ENCODE peak calls at places on chromosomes 2 and 18, in seven cellular contexts. One of them, this sample, is unnamed.

GRCh38 chr2:57160976-57161375 is 885.6 kb upstream of the VRK2 start:
- DNase-seq in body of pancreas: no peak
- DNase-seq in GM06990: no peak
- DNase-seq in right lobe of liver: no peak
- DNase-seq in OCI-LY7: no peak
- DNase-seq in fibroblast of the aortic adventitia: no peak
- DNase-seq in AG10803: no peak
- DNase-seq in this sample: no peak

GRCh38 chr18:29749699-29750098 is 1292.8 kb downstream of the DSC3 start:
- DNase-seq in AG10803: peak
- DNase-seq in body of pancreas: no peak
- DNase-seq in OCI-LY7: no peak
- DNase-seq in GM06990: no peak
- DNase-seq in fibroblast of the aortic adventitia: peak
- DNase-seq in right lobe of liver: no peak
- DNase-seq in this sample: peak

GRCh38 chr2:177245010-177245422 is 19.5 kb downstream of the NFE2L2 start:
- DNase-seq in body of pancreas: no peak
- DNase-seq in AG10803: peak
- DNase-seq in right lobe of liver: no peak
- DNase-seq in fibroblast of the aortic adventitia: peak
- DNase-seq in GM06990: no peak
- DNase-seq in OCI-LY7: no peak
- DNase-seq in this sample: peak

GRCh38 chr2:159971365-159972122 is 90.9 kb downstream of the PLA2R1 start:
- DNase-seq in GM06990: no peak
- DNase-seq in OCI-LY7: peak
- DNase-seq in right lobe of liver: no peak
- DNase-seq in fibroblast of the aortic adventitia: no peak
- DNase-seq in body of pancreas: no peak
- DNase-seq in AG10803: no peak
- DNase-seq in this sample: no peak

GRCh38 chr18:11323359-11323819 is 174.0 kb upstream of the PIEZO2 start:
- DNase-seq in body of pancreas: no peak
- DNase-seq in OCI-LY7: no peak
- DNase-seq in fibroblast of the aortic adventitia: peak
- DNase-seq in right lobe of liver: no peak
- DNase-seq in AG10803: peak
- DNase-seq in GM06990: no peak
- DNase-seq in this sample: peak

GRCh38 chr18:59783138-59783537 is 85.9 kb upstream of the CCBE1 start:
- DNase-seq in AG10803: peak
- DNase-seq in body of pancreas: no peak
- DNase-seq in GM06990: peak
- DNase-seq in OCI-LY7: peak
- DNase-seq in fibroblast of the aortic adventitia: peak
- DNase-seq in right lobe of liver: no peak
- DNase-seq in this sample: peak

GRCh38 chr2:179050735-179051134 is 798 bp upstream of the CCDC141 start:
- DNase-seq in fibroblast of the aortic adventitia: no peak
- DNase-seq in OCI-LY7: no peak
- DNase-seq in AG10803: no peak
- DNase-seq in GM06990: no peak
- DNase-seq in right lobe of liver: no peak
- DNase-seq in body of pancreas: no peak
- DNase-seq in this sample: no peak

GRCh38 chr18:80192653-80193385 is 54.5 kb downstream of the PARD6G start:
- DNase-seq in AG10803: no peak
- DNase-seq in right lobe of liver: no peak
- DNase-seq in OCI-LY7: no peak
- DNase-seq in fibroblast of the aortic adventitia: no peak
- DNase-seq in GM06990: no peak
- DNase-seq in body of pancreas: no peak
- DNase-seq in this sample: no peak

GRCh38 chr18:69897397-69898108 is 50.1 kb downstream of the CD226 start:
- DNase-seq in right lobe of liver: no peak
- DNase-seq in body of pancreas: no peak
- DNase-seq in AG10803: no peak
- DNase-seq in GM06990: peak
- DNase-seq in OCI-LY7: no peak
- DNase-seq in fibroblast of the aortic adventitia: no peak
- DNase-seq in this sample: no peak

GRCh38 chr2:85924522-85924921 is 35.7 kb upstream of the ST3GAL5 start:
- DNase-seq in AG10803: peak
- DNase-seq in body of pancreas: no peak
- DNase-seq in OCI-LY7: no peak
- DNase-seq in right lobe of liver: peak
- DNase-seq in fibroblast of the aortic adventitia: peak
- DNase-seq in GM06990: no peak
- DNase-seq in this sample: peak

GRCh38 chr2:128750328-128751165 is 431.9 kb upstream of the HS6ST1 start:
- DNase-seq in body of pancreas: no peak
- DNase-seq in AG10803: no peak
- DNase-seq in right lobe of liver: no peak
- DNase-seq in fibroblast of the aortic adventitia: no peak
- DNase-seq in OCI-LY7: no peak
- DNase-seq in GM06990: no peak
- DNase-seq in this sample: no peak

DNA sequence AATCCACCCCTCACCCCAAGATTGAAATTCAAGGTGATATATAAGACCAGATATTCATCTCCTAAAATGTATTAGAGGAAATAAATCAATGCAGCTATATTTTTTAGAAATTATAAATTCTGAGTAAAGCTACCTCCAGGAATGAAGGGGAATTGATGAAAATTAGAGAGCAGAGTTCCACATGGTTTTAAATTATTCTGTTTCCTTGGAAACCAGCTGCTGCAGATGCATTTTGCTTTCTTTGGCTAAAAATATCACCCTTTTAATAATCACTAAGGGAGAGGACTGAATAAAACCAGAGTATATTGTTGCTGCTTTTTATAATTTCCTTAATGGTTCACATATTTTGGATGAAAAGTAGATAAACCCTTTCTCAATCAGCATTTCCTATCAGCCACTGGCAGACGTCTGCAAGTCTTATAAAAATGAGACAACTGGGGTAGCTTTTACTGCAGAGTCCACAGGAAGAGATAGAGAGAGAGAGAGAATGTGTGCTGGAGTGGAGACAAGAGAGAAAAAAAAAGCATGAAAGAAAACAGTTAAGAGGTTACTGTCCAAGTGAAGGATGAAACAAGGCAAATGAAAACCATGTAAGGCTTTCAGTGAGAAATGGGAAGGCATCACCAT is 2.0 kb downstream of the CSRNP3 start:
- DNase-seq in body of pancreas: no peak
- DNase-seq in OCI-LY7: no peak
- DNase-seq in fibroblast of the aortic adventitia: peak
- DNase-seq in right lobe of liver: no peak
- DNase-seq in AG10803: no peak
- DNase-seq in GM06990: no peak
- DNase-seq in this sample: no peak
- H3K4me3 ChIP-seq in body of pancreas: no peak
- H3K4me3 ChIP-seq in OCI-LY7: no peak
- H3K4me3 ChIP-seq in fibroblast of the aortic adventitia: no peak
- H3K4me3 ChIP-seq in right lobe of liver: no peak
- H3K4me3 ChIP-seq in AG10803: no peak
- H3K4me3 ChIP-seq in GM06990: no peak
- H3K4me3 ChIP-seq in this sample: no peak

DNA sequence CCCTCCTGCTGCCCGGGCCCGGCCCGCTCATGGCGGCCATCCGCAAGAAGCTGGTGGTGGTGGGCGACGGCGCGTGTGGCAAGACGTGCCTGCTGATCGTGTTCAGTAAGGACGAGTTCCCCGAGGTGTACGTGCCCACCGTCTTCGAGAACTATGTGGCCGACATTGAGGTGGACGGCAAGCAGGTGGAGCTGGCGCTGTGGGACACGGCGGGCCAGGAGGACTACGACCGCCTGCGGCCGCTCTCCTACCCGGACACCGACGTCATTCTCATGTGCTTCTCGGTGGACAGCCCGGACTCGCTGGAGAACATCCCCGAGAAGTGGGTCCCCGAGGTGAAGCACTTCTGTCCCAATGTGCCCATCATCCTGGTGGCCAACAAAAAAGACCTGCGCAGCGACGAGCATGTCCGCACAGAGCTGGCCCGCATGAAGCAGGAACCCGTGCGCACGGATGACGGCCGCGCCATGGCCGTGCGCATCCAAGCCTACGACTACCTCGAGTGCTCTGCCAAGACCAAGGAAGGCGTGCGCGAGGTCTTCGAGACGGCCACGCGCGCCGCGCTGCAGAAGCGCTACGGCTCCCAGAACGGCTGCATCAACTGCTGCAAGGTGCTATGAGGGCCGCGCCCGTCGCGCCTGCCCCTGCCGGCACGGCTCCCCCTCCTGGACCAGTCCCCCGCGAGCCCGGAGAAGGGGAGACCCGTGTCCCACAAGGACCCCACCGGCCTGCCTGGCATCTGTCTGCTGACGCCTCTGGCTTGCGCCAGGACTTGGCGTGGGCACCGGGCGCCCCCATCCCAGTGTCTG is 767 bp downstream of the RHOB start:
- DNase-seq in body of pancreas: peak
- DNase-seq in AG10803: peak
- DNase-seq in right lobe of liver: peak
- DNase-seq in GM06990: peak
- DNase-seq in OCI-LY7: no peak
- DNase-seq in fibroblast of the aortic adventitia: peak
- DNase-seq in this sample: peak
- TF ChIP-seq CTCF in body of pancreas: no peak
- TF ChIP-seq CTCF in AG10803: no peak
- TF ChIP-seq CTCF in right lobe of liver: no peak
- TF ChIP-seq CTCF in GM06990: no peak
- TF ChIP-seq CTCF in OCI-LY7: no peak
- TF ChIP-seq CTCF in fibroblast of the aortic adventitia: no peak
- TF ChIP-seq CTCF in this sample: no peak

GRCh38 chr2:237643066-237643465 is 15.7 kb downstream of the LRRFIP1 start:
- DNase-seq in OCI-LY7: no peak
- DNase-seq in AG10803: no peak
- DNase-seq in GM06990: no peak
- DNase-seq in body of pancreas: no peak
- DNase-seq in fibroblast of the aortic adventitia: no peak
- DNase-seq in right lobe of liver: no peak
- DNase-seq in this sample: no peak
- H3K4me3 ChIP-seq in OCI-LY7: no peak
- H3K4me3 ChIP-seq in AG10803: no peak
- H3K4me3 ChIP-seq in GM06990: no peak
- H3K4me3 ChIP-seq in body of pancreas: no peak
- H3K4me3 ChIP-seq in fibroblast of the aortic adventitia: no peak
- H3K4me3 ChIP-seq in right lobe of liver: no peak
- H3K4me3 ChIP-seq in this sample: no peak

GRCh38 chr2:180075763-180076362 is 68.8 kb upstream of the CWC22 start:
- DNase-seq in body of pancreas: no peak
- DNase-seq in AG10803: no peak
- DNase-seq in right lobe of liver: no peak
- DNase-seq in fibroblast of the aortic adventitia: no peak
- DNase-seq in OCI-LY7: no peak
- DNase-seq in GM06990: no peak
- DNase-seq in this sample: no peak
- TF ChIP-seq CTCF in body of pancreas: no peak
- TF ChIP-seq CTCF in AG10803: no peak
- TF ChIP-seq CTCF in right lobe of liver: no peak
- TF ChIP-seq CTCF in fibroblast of the aortic adventitia: no peak
- TF ChIP-seq CTCF in OCI-LY7: no peak
- TF ChIP-seq CTCF in GM06990: no peak
- TF ChIP-seq CTCF in this sample: no peak

GRCh38 chr18:49859725-49860124 is 46.4 kb upstream of the ACAA2 start:
- DNase-seq in right lobe of liver: no peak
- DNase-seq in body of pancreas: peak
- DNase-seq in fibroblast of the aortic adventitia: no peak
- DNase-seq in AG10803: no peak
- DNase-seq in OCI-LY7: no peak
- DNase-seq in GM06990: no peak
- DNase-seq in this sample: no peak
- H3K4me3 ChIP-seq in right lobe of liver: no peak
- H3K4me3 ChIP-seq in body of pancreas: no peak
- H3K4me3 ChIP-seq in fibroblast of the aortic adventitia: no peak
- H3K4me3 ChIP-seq in AG10803: no peak
- H3K4me3 ChIP-seq in OCI-LY7: no peak
- H3K4me3 ChIP-seq in GM06990: no peak
- H3K4me3 ChIP-seq in this sample: no peak

This sample was measured in cardiac fibroblast.